ENCODE peak calls at places on chromosomes 1 and 21, in eight cellular contexts. One of them, this sample, is unnamed.

GRCh38 chr1:216310776-216311175 is 112.5 kb downstream of the USH2A start:
- DNase-seq in brain microvascular endothelial cell: peak; percentile 58
- DNase-seq in transverse colon: peak; percentile 12
- DNase-seq in stimulated activated CD8-positive, alpha-beta memory T cell treated with anti-CD3 and anti-CD28 coated beads, Interleukin-4, amount 100 ng/mL, for 48 hours: no peak
- DNase-seq in H7: peak; percentile 10
- DNase-seq in naive thymus-derived CD8-positive, alpha-beta T cell: no peak
- DNase-seq in fibroblast of lung: peak; percentile 28
- DNase-seq in RKO: peak; percentile 29
- DNase-seq in this sample: peak; percentile 3

GRCh38 chr1:110007045-110007444 is 22.5 kb downstream of the AHCYL1 start:
- DNase-seq in brain microvascular endothelial cell: no peak
- DNase-seq in transverse colon: no peak
- DNase-seq in stimulated activated CD8-positive, alpha-beta memory T cell treated with anti-CD3 and anti-CD28 coated beads, Interleukin-4, amount 100 ng/mL, for 48 hours: no peak
- DNase-seq in H7: no peak
- DNase-seq in naive thymus-derived CD8-positive, alpha-beta T cell: no peak
- DNase-seq in fibroblast of lung: no peak
- DNase-seq in RKO: no peak
- DNase-seq in this sample: no peak

GRCh38 chr1:176157995-176158394 is 49.1 kb downstream of the COP1 start:
- DNase-seq in brain microvascular endothelial cell: no peak
- DNase-seq in transverse colon: no peak
- DNase-seq in stimulated activated CD8-positive, alpha-beta memory T cell treated with anti-CD3 and anti-CD28 coated beads, Interleukin-4, amount 100 ng/mL, for 48 hours: no peak
- DNase-seq in H7: no peak
- DNase-seq in naive thymus-derived CD8-positive, alpha-beta T cell: no peak
- DNase-seq in fibroblast of lung: no peak
- DNase-seq in RKO: peak; percentile 4
- DNase-seq in this sample: no peak

GRCh38 chr21:10272216-10272615 is 249.2 kb upstream of the TPTE start:
- DNase-seq in brain microvascular endothelial cell: no peak
- DNase-seq in transverse colon: no peak
- DNase-seq in stimulated activated CD8-positive, alpha-beta memory T cell treated with anti-CD3 and anti-CD28 coated beads, Interleukin-4, amount 100 ng/mL, for 48 hours: no peak
- DNase-seq in H7: no peak
- DNase-seq in naive thymus-derived CD8-positive, alpha-beta T cell: no peak
- DNase-seq in fibroblast of lung: no peak
- DNase-seq in RKO: no peak
- DNase-seq in this sample: no peak

GRCh38 chr1:244060691-244061090 is 9.6 kb downstream of the ZBTB18 start:
- DNase-seq in brain microvascular endothelial cell: no peak
- DNase-seq in transverse colon: no peak
- DNase-seq in stimulated activated CD8-positive, alpha-beta memory T cell treated with anti-CD3 and anti-CD28 coated beads, Interleukin-4, amount 100 ng/mL, for 48 hours: no peak
- DNase-seq in H7: no peak
- DNase-seq in naive thymus-derived CD8-positive, alpha-beta T cell: no peak
- DNase-seq in fibroblast of lung: no peak
- DNase-seq in RKO: no peak
- DNase-seq in this sample: no peak

GRCh38 chr1:94669213-94669612 is 127.7 kb upstream of the F3 start:
- DNase-seq in brain microvascular endothelial cell: no peak
- DNase-seq in transverse colon: no peak
- DNase-seq in stimulated activated CD8-positive, alpha-beta memory T cell treated with anti-CD3 and anti-CD28 coated beads, Interleukin-4, amount 100 ng/mL, for 48 hours: no peak
- DNase-seq in H7: no peak
- DNase-seq in naive thymus-derived CD8-positive, alpha-beta T cell: no peak
- DNase-seq in fibroblast of lung: peak; percentile 46
- DNase-seq in RKO: no peak
- DNase-seq in this sample: no peak

GRCh38 chr1:109547412-109548320 is 749 bp upstream of the GNAI3 start:
- DNase-seq in brain microvascular endothelial cell: no peak
- DNase-seq in transverse colon: peak; percentile 47
- DNase-seq in stimulated activated CD8-positive, alpha-beta memory T cell treated with anti-CD3 and anti-CD28 coated beads, Interleukin-4, amount 100 ng/mL, for 48 hours: peak; percentile 45
- DNase-seq in H7: peak; percentile 30
- DNase-seq in naive thymus-derived CD8-positive, alpha-beta T cell: no peak
- DNase-seq in fibroblast of lung: peak; percentile 25
- DNase-seq in RKO: peak; percentile 57
- DNase-seq in this sample: no peak

GRCh38 chr1:183363967-183364366 is 54.2 kb downstream of the NMNAT2 start:
- DNase-seq in brain microvascular endothelial cell: no peak
- DNase-seq in transverse colon: no peak
- DNase-seq in stimulated activated CD8-positive, alpha-beta memory T cell treated with anti-CD3 and anti-CD28 coated beads, Interleukin-4, amount 100 ng/mL, for 48 hours: no peak
- DNase-seq in H7: no peak
- DNase-seq in naive thymus-derived CD8-positive, alpha-beta T cell: no peak
- DNase-seq in fibroblast of lung: no peak
- DNase-seq in RKO: no peak
- DNase-seq in this sample: no peak